ENCODE peak calls at places on chromosomes 1 and 21, in eight cellular contexts. K is NCI-H510A treated with DMSO at 0.1 percent for 48 hours; P is ELF-1; C is omental fat pad; I is activated naive CD4-positive, alpha-beta T cell; L is upper lobe of right lung; Q is T-helper 1 cell; Z is activated T-cell treated with anti-CD3 and anti-CD28 coated beads, Interleukin-2, amount 50 U/mL, for 48 hours. D is an unnamed sample.

GRCh38 chr1:7225711-7226505 is 440.7 kb downstream of the CAMTA1 start:
- DNase-seq in P (no peak), C (no peak), Z (no peak), Q (no peak), K (no peak), I (no peak), L (no peak), D (no peak)

GRCh38 chr1:94247146-94248094 is 10.0 kb upstream of the ARHGAP29 start:
- DNase-seq in Z (peak; percentile 43), C (peak; percentile 55), Q (no peak), I (no peak), K (peak; percentile 81), P (peak; percentile 89), L (peak; percentile 92), D (no peak)

GRCh38 chr1:111201275-111202090 is 1.0 kb upstream of the DENND2D start:
- DNase-seq in C (no peak), Z (no peak), K (no peak), I (no peak), Q (no peak), L (no peak), P (peak; percentile 52), D (no peak)

GRCh38 chr1:30984167-30984870 is 75.8 kb upstream of the SDC3 start:
- DNase-seq in Z (no peak), K (no peak), I (no peak), Q (no peak), C (no peak), P (no peak), L (no peak), D (no peak)

GRCh38 chr1:18948913-18949688 is 7.4 kb downstream of the IFFO2 start:
- DNase-seq in P (no peak), K (no peak), C (no peak), I (no peak), Q (no peak), Z (no peak), L (no peak), D (peak; percentile 11)

GRCh38 chr1:2229921-2230700 is 2.0 kb downstream of the SKI start:
- DNase-seq in P (peak; percentile 53), Q (no peak), K (no peak), C (no peak), Z (peak; percentile 49), L (peak; percentile 74), I (no peak), D (peak; percentile 40)

GRCh38 chr1:176849281-176849680 is 315.2 kb downstream of the ASTN1 start:
- DNase-seq in P (no peak), I (no peak), L (no peak), K (no peak), Z (no peak), C (no peak), Q (no peak), D (no peak)

GRCh38 chr1:15836772-15837669 is 10.5 kb upstream of the SPEN start:
- DNase-seq in C (no peak), I (no peak), K (no peak), Z (peak; percentile 70), L (peak; percentile 91), P (peak; percentile 65), Q (peak; percentile 36), D (no peak)

GRCh38 chr1:47031585-47031984 is 8.1 kb downstream of the CYP4X1 start:
- DNase-seq in K (no peak), P (no peak), Q (no peak), L (no peak), C (no peak), Z (no peak), I (no peak), D (no peak)

GRCh38 chr1:220007438-220007837 is 38.9 kb downstream of the EPRS1 start:
- DNase-seq in L (no peak), I (no peak), P (no peak), Q (no peak), C (no peak), K (no peak), Z (no peak), D (no peak)

GRCh38 chr1:10979483-10979920 is 33.0 kb upstream of the TARDBP start:
- DNase-seq in K (no peak), L (no peak), C (no peak), P (no peak), I (no peak), Z (no peak), Q (no peak), D (peak; percentile 66)

GRCh38 chr1:154940213-154940879 is 3.8 kb upstream of the PMVK start:
- DNase-seq in I (no peak), Z (no peak), K (no peak), C (no peak), Q (no peak), P (peak; percentile 78), L (no peak), D (no peak)

GRCh38 chr1:44485229-44485932 is 80.3 kb downstream of the RNF220 start:
- DNase-seq in Z (no peak), P (no peak), I (no peak), Q (no peak), L (no peak), C (no peak), K (no peak), D (no peak)

GRCh38 chr1:189787201-189787600 is 690.5 kb downstream of the BRINP3 start:
- DNase-seq in P (no peak), C (no peak), L (no peak), I (no peak), K (no peak), Q (no peak), Z (no peak), D (no peak)

GRCh38 chr1:198220428-198220827 is 63.6 kb downstream of the NEK7 start:
- DNase-seq in Q (no peak), I (no peak), L (no peak), K (no peak), P (no peak), Z (no peak), C (no peak), D (no peak)

GRCh38 chr1:26862781-26863676 is at the start of gene SFN:
- DNase-seq in Z (peak; percentile 82), C (no peak), I (no peak), P (peak; percentile 91), Q (peak; percentile 40), L (peak; percentile 92), K (peak; percentile 96), D (no peak)

GRCh38 chr1:118989006-118989736 is 1.0 kb upstream of the TBX15 start:
- DNase-seq in P (peak; percentile 72), C (no peak), Q (no peak), L (no peak), I (no peak), Z (no peak), K (no peak), D (no peak)

GRCh38 chr1:234893725-234894630 is 234.7 kb downstream of the TOMM20 start:
- DNase-seq in L (no peak), Z (peak; percentile 68), K (peak; percentile 81), C (no peak), Q (no peak), P (no peak), I (no peak), D (no peak)

GRCh38 chr1:10280442-10281350 is 70.3 kb downstream of the KIF1B start:
- DNase-seq in C (no peak), L (no peak), Q (no peak), P (no peak), I (no peak), K (no peak), Z (no peak), D (no peak)

GRCh38 chr21:42622284-42622683 is 31.1 kb upstream of the PDE9A start:
- DNase-seq in C (no peak), I (no peak), P (no peak), K (no peak), Z (no peak), Q (no peak), L (peak; percentile 9), D (no peak)

GRCh38 chr1:2190491-2190976 is 4.0 kb downstream of the FAAP20 start:
- DNase-seq in I (no peak), C (no peak), Z (no peak), K (no peak), L (no peak), Q (no peak), P (no peak), D (no peak)

GRCh38 chr1:239882967-239883366 is 208.7 kb upstream of the FMN2 start:
- DNase-seq in I (no peak), Q (no peak), L (no peak), Z (no peak), K (no peak), P (no peak), C (no peak), D (no peak)

GRCh38 chr1:228339766-228340685 is 66.6 kb downstream of the TRIM11 start:
- DNase-seq in C (no peak), Q (peak; percentile 5), K (no peak), P (no peak), Z (no peak), L (peak; percentile 56), I (no peak), D (no peak)

GRCh38 chr1:60983701-60984065 is 98.7 kb upstream of the NFIA start:
- DNase-seq in I (no peak), P (no peak), Q (no peak), Z (no peak), K (no peak), L (no peak), C (no peak), D (no peak)

GRCh38 chr1:111747282-111747734 is 8.1 kb upstream of the INKA2 start:
- DNase-seq in Q (peak; percentile 56), C (no peak), L (no peak), I (no peak), K (peak; percentile 41), Z (peak; percentile 67), P (peak; percentile 78), D (no peak)

GRCh38 chr1:214513394-214513793 is 38.0 kb downstream of the PTPN14 start:
- DNase-seq in Z (no peak), C (no peak), P (no peak), I (no peak), L (no peak), Q (no peak), K (no peak), D (no peak)

GRCh38 chr1:147613506-147613905 is 56.8 kb downstream of the ACP6 start:
- DNase-seq in I (no peak), Z (no peak), P (no peak), K (peak; percentile 37), Q (no peak), L (no peak), C (no peak), D (no peak)

GRCh38 chr1:1245840-1246205 is 699 bp downstream of the C1QTNF12 start:
- DNase-seq in I (no peak), P (no peak), C (no peak), L (no peak), Z (no peak), Q (no peak), K (no peak), D (no peak)

GRCh38 chr1:117527566-117528102 is 78.2 kb upstream of the TENT5C start:
- DNase-seq in I (no peak), Q (no peak), P (no peak), K (no peak), L (no peak), C (no peak), Z (no peak), D (no peak)

GRCh38 chr1:217881607-217882332 is 250.6 kb downstream of the SPATA17 start:
- DNase-seq in K (no peak), L (no peak), P (peak; percentile 33), Q (no peak), Z (no peak), C (no peak), I (no peak), D (no peak)

GRCh38 chr1:65020774-65021173 is 54.4 kb upstream of the JAK1 start:
- DNase-seq in P (no peak), Q (no peak), K (no peak), I (no peak), L (no peak), Z (no peak), C (no peak), D (no peak)

GRCh38 chr1:153932071-153932592 is 9.4 kb upstream of the GATAD2B start:
- DNase-seq in P (no peak), L (peak; percentile 51), K (no peak), I (no peak), Z (no peak), Q (no peak), C (no peak), D (no peak)

GRCh38 chr1:72366473-72366872 is 84.1 kb upstream of the NEGR1 start:
- DNase-seq in I (no peak), Q (no peak), C (no peak), K (peak; percentile 87), L (no peak), P (no peak), Z (no peak), D (no peak)

GRCh38 chr21:35649186-35649585 is 411.1 kb downstream of the SETD4 start:
- DNase-seq in P (no peak), Z (no peak), C (no peak), Q (no peak), I (no peak), K (peak; percentile 63), L (no peak), D (no peak)